ENCODE peak calls at places on chromosomes 11 and 22, in four cellular contexts. G, X, E and B are unnamed samples.

GRCh38 chr22:49971232-49972162 is 10.9 kb downstream of the PIM3 start:
- DNase-seq in G (peak; percentile 69), E (peak; percentile 24), X (peak; percentile 63), B (no peak)

GRCh38 chr11:65209711-65210360 is 28.1 kb downstream of the CAPN1 start:
- DNase-seq in E (no peak), X (no peak), G (no peak), B (no peak)

GRCh38 chr11:47603295-47603694 is 9.1 kb upstream of the C1QTNF4 start:
- DNase-seq in X (peak; percentile 55), E (peak; percentile 62), G (no peak), B (no peak)

GRCh38 chr11:31022080-31022479 is 347.5 kb downstream of the DCDC1 start:
- DNase-seq in X (no peak), E (no peak), G (no peak), B (no peak)

GRCh38 chr22:42070517-42071422 is at the start of gene NAGA:
- DNase-seq in E (peak; percentile 98), G (peak; percentile 96), X (peak; percentile 99), B (peak; percentile 96)

GRCh38 chr22:17064498-17065100 is 20.2 kb upstream of the IL17RA start:
- DNase-seq in E (no peak), G (no peak), X (no peak), B (no peak)

GRCh38 chr11:121086866-121087265 is 14.2 kb upstream of the TECTA start:
- DNase-seq in G (no peak), X (peak; percentile 36), E (peak; percentile 16), B (no peak)

GRCh38 chr11:12108875-12109453 is 1.4 kb upstream of the MICAL2 start:
- DNase-seq in X (no peak), G (no peak), E (no peak), B (no peak)

GRCh38 chr22:24037851-24038765 is 27.0 kb downstream of the CABIN1 start:
- DNase-seq in E (no peak), G (no peak), X (no peak), B (no peak)

GRCh38 chr11:112421854-112422253 is 161.2 kb upstream of the PLET1 start:
- DNase-seq in G (no peak), E (no peak), X (no peak), B (no peak)

GRCh38 chr11:76792505-76793264 is 9.5 kb downstream of the TSKU start:
- DNase-seq in G (peak; percentile 13), X (no peak), E (no peak), B (no peak)

GRCh38 chr11:78798567-78799170 is 224.0 kb upstream of the NARS2 start:
- DNase-seq in G (no peak), E (peak; percentile 55), X (peak; percentile 73), B (peak; percentile 37)

GRCh38 chr11:107549253-107549953 is 16.1 kb downstream of the ALKBH8 start:
- DNase-seq in G (no peak), X (peak; percentile 61), E (no peak), B (no peak)

GRCh38 chr22:47626428-47627390 is 864.3 kb downstream of the TBC1D22A start:
- DNase-seq in G (no peak), X (no peak), E (no peak), B (peak; percentile 22)

GRCh38 chr22:20783844-20784723 is 10.2 kb downstream of the SERPIND1 start:
- DNase-seq in X (peak; percentile 70), G (no peak), E (peak; percentile 64), B (peak; percentile 76)

GRCh38 chr11:1253103-1253485 is 30.2 kb downstream of the MUC5B start:
- DNase-seq in X (no peak), G (no peak), E (no peak), B (no peak)

GRCh38 chr11:57501951-57502350 is 13.6 kb downstream of the SLC43A1 start:
- DNase-seq in X (peak; percentile 35), G (no peak), E (no peak), B (no peak)

GRCh38 chr11:76314741-76315090 is 66.2 kb downstream of the THAP12 start:
- DNase-seq in G (no peak), E (peak; percentile 72), X (peak; percentile 82), B (no peak)

GRCh38 chr22:40345801-40346177 is 511 bp upstream of the ADSL start:
- DNase-seq in X (peak; percentile 73), G (no peak), E (peak; percentile 49), B (no peak)

GRCh38 chr11:113664069-113664980 is 41.8 kb downstream of the TMPRSS5 start:
- DNase-seq in E (peak; percentile 95), G (no peak), X (peak; percentile 67), B (peak; percentile 21)

GRCh38 chr11:7490535-7490934 is 5.2 kb downstream of the OLFML1 start:
- DNase-seq in X (peak; percentile 65), G (no peak), E (no peak), B (no peak)

GRCh38 chr22:37549704-37550059 is 10.6 kb upstream of the CDC42EP1 start:
- DNase-seq in X (peak; percentile 89), E (peak; percentile 74), G (peak; percentile 76), B (peak; percentile 51)

GRCh38 chr11:12537778-12538401 is 136.3 kb upstream of the TEAD1 start:
- DNase-seq in G (no peak), E (no peak), X (peak; percentile 26), B (no peak)

GRCh38 chr11:69213315-69213714 is 57.6 kb downstream of the SMIM38 start:
- DNase-seq in X (no peak), E (no peak), G (no peak), B (no peak)

GRCh38 chr11:45801723-45802315 is 3.1 kb upstream of the SLC35C1 start:
- DNase-seq in G (no peak), E (no peak), X (peak; percentile 53), B (no peak)

GRCh38 chr11:96162816-96163499 is 180.0 kb downstream of the MAML2 start:
- DNase-seq in E (peak; percentile 95), G (no peak), X (peak; percentile 98), B (peak; percentile 24)

GRCh38 chr11:113475160-113475761 is at the start of gene DRD2:
- DNase-seq in X (peak; percentile 42), E (peak; percentile 20), G (no peak), B (peak; percentile 35)

GRCh38 chr11:60700689-60701508 is 1.5 kb downstream of the MS4A8 start:
- DNase-seq in G (no peak), X (peak; percentile 17), E (no peak), B (peak; percentile 34)

GRCh38 chr11:116188350-116188749 is 584.4 kb downstream of the BUD13 start:
- DNase-seq in E (no peak), G (no peak), X (no peak), B (no peak)

GRCh38 chr11:20840341-20840740 is 171.0 kb downstream of the NELL1 start:
- DNase-seq in X (no peak), E (no peak), G (peak; percentile 33), B (peak; percentile 95)

GRCh38 chr11:100936781-100937180 is 192.8 kb downstream of the PGR start:
- DNase-seq in G (no peak), X (no peak), E (no peak), B (no peak)

GRCh38 chr11:86056262-86056911 is 12.5 kb downstream of the PICALM start:
- DNase-seq in X (no peak), G (no peak), E (no peak), B (no peak)

GRCh38 chr11:86061483-86061882 is 7.4 kb downstream of the PICALM start:
- DNase-seq in X (no peak), G (no peak), E (no peak), B (no peak)

GRCh38 chr11:86060544-86060943 is 8.3 kb downstream of the PICALM start:
- DNase-seq in X (no peak), G (no peak), E (no peak), B (no peak)

GRCh38 chr11:86062719-86063118 is 6.2 kb downstream of the PICALM start:
- DNase-seq in E (peak; percentile 40), G (no peak), X (peak; percentile 48), B (no peak)

DNA sequence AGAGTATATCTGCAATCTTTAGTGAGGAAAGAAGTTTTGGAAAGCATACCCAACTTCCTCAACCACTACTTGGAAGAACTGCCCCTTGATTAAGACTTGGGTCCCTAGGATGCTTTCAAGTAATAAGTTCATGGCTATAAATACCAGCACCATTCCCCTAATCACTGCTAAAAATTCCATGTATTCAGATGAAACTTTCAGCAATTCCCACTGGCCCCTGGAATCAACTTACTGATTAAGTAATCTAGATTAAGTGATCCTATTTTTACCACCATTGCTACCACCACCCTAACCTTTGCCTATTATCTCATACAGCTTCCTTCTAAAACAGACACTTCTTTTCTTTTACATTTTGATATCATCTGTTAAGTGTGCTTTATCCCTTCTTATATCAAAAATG is 10.5 kb downstream of the PICALM start:
- DNase-seq in X (no peak), E (peak; percentile 14), G (no peak), B (no peak)
- H3K4me1 ChIP-seq in X (peaks cover 60% of the 10 kb centered on the region), E (peaks cover 4% of the 10 kb centered on the region), G (no peaks in the 10 kb centered on the region), B (peaks cover 5% of the 10 kb centered on the region)

GRCh38 chr11:210803-211180 is 3.3 kb downstream of the RIC8A start:
- DNase-seq in X (no peak), E (no peak), G (no peak), B (no peak)
- H3K27ac ChIP-seq in X (peak overlapping the region; percentile 99), E (peak overlapping the region; percentile 96), G (no peak overlapping the region), B (peak overlapping the region; percentile 43)

GRCh38 chr11:2853997-2854560 is 31.5 kb downstream of the CDKN1C start:
- DNase-seq in X (no peak), E (no peak), G (no peak), B (no peak)

GRCh38 chr11:2857276-2857675 is 28.3 kb downstream of the CDKN1C start:
- DNase-seq in E (no peak), G (no peak), X (no peak), B (no peak)

GRCh38 chr11:2853401-2853800 is 32.2 kb downstream of the CDKN1C start:
- DNase-seq in E (no peak), G (no peak), X (no peak), B (no peak)

GRCh38 chr11:2857918-2858317 is 27.7 kb downstream of the CDKN1C start:
- DNase-seq in E (no peak), X (no peak), G (no peak), B (no peak)

GRCh38 chr11:2855162-2855561 is 30.4 kb downstream of the CDKN1C start:
- DNase-seq in G (no peak), E (no peak), X (no peak), B (no peak)
- H3K4me3 ChIP-seq in G (no peak overlapping the region), E (no peak overlapping the region), X (no peak overlapping the region), B (no peak overlapping the region)

GRCh38 chr11:102451693-102452460 is 688 bp downstream of the TMEM123 start:
- DNase-seq in E (peak; percentile 49), X (peak; percentile 77), G (peak; percentile 52), B (peak; percentile 73)
- H3K4me1 ChIP-seq in E (peaks cover 14% of the 10 kb centered on the region), X (peaks cover 22% of the 10 kb centered on the region), G (peaks cover 12% of the 10 kb centered on the region), B (peaks cover 19% of the 10 kb centered on the region)

DNA sequence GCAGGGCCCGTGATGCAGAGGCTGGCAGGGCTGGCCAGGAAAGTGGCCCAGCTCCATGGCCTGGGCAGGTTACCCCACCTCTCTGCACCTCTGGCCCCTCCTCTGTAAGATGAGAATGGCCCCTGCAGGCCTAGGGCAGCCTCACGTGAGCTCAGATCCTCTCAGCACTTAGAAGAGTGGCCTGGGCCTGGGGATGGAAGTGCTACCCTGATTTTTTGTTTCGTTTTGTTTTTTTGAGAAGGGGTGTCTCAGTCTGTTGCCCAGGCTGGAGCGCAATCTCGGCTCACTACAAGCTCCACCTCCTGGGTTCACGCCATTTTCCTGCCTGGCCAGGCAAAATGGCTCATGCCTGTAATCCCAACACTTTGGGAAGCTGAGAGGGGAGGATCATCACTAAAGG is 982 bp downstream of the APOBEC3H start:
- DNase-seq in G (no peak), E (no peak), X (no peak), B (no peak)
- H3K27ac ChIP-seq in G (peak overlapping the region; percentile 85), E (no peak overlapping the region), X (no peak overlapping the region), B (no peak overlapping the region)